ENCODE peak calls at places on chromosomes 7 and 10, in ten cellular contexts. F is osteocyte, K is HL-60, S is B cell, T is lower leg skin, H is nephron progenitor cell, N is BJ, C is cardiac muscle cell, Y is ascending aorta, J is Panc1. O is an unnamed sample.

GRCh38 chr10:97575101-97575668 is 2.6 kb downstream of the ANKRD2 start:
- DNase-seq in F (no peak), K (no peak), S (no peak), T (no peak), H (no peak), N (no peak), C (no peak), Y (no peak), J (no peak), O (no peak)

GRCh38 chr10:96740579-96741281 is 20.4 kb upstream of the PIK3AP1 start:
- DNase-seq in F (no peak), K (peak), S (peak), T (peak), H (no peak), N (no peak), C (peak), Y (no peak), J (no peak), O (no peak)

GRCh38 chr10:101694674-101695403 is at the start of gene FBXW4:
- DNase-seq in F (peak), K (peak), S (peak), T (peak), H (peak), N (no peak), C (peak), Y (no peak), J (no peak), O (no peak)

GRCh38 chr7:55486172-55486550 is 86.1 kb downstream of the VOPP1 start:
- DNase-seq in F (no peak), K (no peak), S (no peak), T (no peak), H (no peak), N (no peak), C (no peak), Y (no peak), J (no peak), O (no peak)

GRCh38 chr10:50563906-50564305 is 59.9 kb downstream of the SGMS1 start:
- DNase-seq in F (no peak), K (no peak), S (no peak), T (no peak), H (no peak), N (no peak), C (no peak), Y (no peak), J (no peak), O (no peak)

GRCh38 chr10:122674781-122675180 is 24.9 kb downstream of the C10orf120 start:
- DNase-seq in F (no peak), K (no peak), S (no peak), T (no peak), H (no peak), N (no peak), C (no peak), Y (no peak), J (no peak), O (no peak)

GRCh38 chr10:80518143-80518806 is 19.4 kb upstream of the SH2D4B start:
- DNase-seq in F (no peak), K (no peak), S (no peak), T (no peak), H (no peak), N (no peak), C (no peak), Y (no peak), J (no peak), O (no peak)

GRCh38 chr7:139737221-139738100 is 40.3 kb downstream of the HIPK2 start:
- DNase-seq in F (no peak), K (no peak), S (no peak), T (peak), H (no peak), N (no peak), C (no peak), Y (no peak), J (no peak), O (no peak)

GRCh38 chr10:101130984-101131961 is at the start of gene TLX1:
- DNase-seq in F (no peak), K (no peak), S (peak), T (peak), H (peak), N (no peak), C (no peak), Y (no peak), J (no peak), O (no peak)

GRCh38 chr7:103132995-103133688 is 15.8 kb downstream of the NAPEPLD start:
- DNase-seq in F (no peak), K (no peak), S (no peak), T (no peak), H (no peak), N (no peak), C (no peak), Y (no peak), J (no peak), O (no peak)

DNA sequence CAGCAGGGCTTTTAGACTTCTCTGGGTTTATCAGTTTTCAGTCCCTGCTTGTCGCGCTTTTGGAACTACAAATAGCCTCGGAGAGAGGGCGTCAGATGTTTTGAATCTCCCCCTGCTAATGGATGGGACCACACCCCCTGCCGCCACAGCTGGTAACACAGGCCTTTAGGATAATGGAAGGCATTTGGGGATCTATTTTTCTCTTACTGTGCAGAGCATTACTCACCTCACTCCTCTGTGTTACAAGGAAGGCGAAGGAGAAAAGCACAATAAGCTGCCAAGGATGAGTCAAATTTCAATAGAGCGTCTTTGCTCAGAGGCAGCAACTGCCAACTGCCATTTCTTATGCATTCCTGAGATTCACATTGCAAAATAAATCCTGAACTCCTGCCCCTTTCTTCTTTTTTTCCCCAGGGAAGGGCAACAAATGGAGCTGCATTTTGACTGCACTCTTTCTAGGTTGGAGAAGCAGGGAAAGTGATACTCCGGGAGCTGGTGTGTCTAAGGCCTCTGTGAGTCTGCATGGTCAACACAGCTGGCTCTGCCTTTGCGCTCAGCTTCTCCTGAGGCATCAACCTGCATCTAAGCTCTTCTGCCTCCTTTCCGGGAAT is 31.5 kb upstream of the SMNDC1 start:
- DNase-seq in F (no peak), K (no peak), S (no peak), T (peak), H (no peak), N (peak), C (peak), Y (no peak), J (no peak), O (peak)
- TF ChIP-seq CTCF in F (peak), K (no peak), S (no peak), T (no peak), H (no peak), N (peak), C (peak), Y (no peak), J (no peak), O (peak)

GRCh38 chr7:66641526-66641871 is 12.8 kb downstream of the KCTD7 start:
- DNase-seq in F (no peak), K (no peak), S (no peak), T (no peak), H (no peak), N (no peak), C (no peak), Y (no peak), J (no peak), O (no peak)

GRCh38 chr7:66640802-66641525 is 12.3 kb downstream of the KCTD7 start:
- DNase-seq in F (no peak), K (no peak), S (no peak), T (no peak), H (no peak), N (no peak), C (no peak), Y (no peak), J (no peak), O (no peak)

GRCh38 chr7:66639773-66640172 is 11.1 kb downstream of the KCTD7 start:
- DNase-seq in F (no peak), K (no peak), S (no peak), T (no peak), H (no peak), N (no peak), C (no peak), Y (no peak), J (no peak), O (no peak)

GRCh38 chr7:66642186-66642585 is 13.5 kb downstream of the KCTD7 start:
- DNase-seq in F (no peak), K (no peak), S (no peak), T (no peak), H (no peak), N (no peak), C (no peak), Y (no peak), J (no peak), O (no peak)

DNA sequence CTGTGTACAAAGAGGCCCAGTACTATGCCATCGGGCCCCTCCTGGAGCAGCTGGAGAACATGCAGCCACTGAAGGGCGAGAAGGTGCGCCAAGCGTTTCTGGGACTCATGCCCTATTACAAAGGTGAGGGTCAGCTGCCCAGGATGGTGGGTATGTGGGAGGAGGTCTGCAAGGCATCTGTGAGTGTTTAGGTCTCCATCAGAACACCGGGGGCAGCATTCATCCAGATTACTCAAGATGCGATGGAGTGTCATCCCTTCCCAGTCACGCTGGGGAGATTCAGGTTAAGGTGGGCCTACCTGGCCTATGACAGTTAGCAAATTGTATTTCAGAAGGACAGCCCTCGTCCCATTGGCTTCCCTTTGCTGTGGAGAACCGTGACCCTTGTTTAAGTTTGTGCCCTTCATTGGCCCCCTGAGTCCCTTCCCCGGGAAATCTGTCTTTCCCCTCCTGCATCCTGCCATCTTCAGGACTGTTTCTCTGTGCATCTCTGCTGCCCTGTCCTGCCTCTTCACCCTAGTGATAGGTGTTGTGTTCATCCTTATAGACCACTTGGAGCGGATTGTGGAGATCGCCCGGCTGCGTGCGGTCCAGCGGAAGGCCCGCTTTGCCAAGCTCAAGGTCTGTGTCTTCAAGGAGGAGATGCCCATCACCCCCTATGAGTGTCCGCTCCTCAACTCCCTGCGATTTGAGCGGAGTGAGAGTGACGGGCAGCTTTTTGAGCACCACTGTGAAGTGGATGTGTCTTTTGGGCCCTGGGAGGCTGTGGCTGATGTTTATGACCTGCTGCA is 9.8 kb downstream of the KCTD7 start:
- DNase-seq in F (no peak), K (no peak), S (no peak), T (no peak), H (no peak), N (no peak), C (no peak), Y (no peak), J (no peak), O (no peak)
- TF ChIP-seq CTCF in F (no peak), K (no peak), S (no peak), T (no peak), H (no peak), N (no peak), C (no peak), Y (no peak), J (no peak), O (no peak)

GRCh38 chr7:158353606-158354570 is 233.7 kb downstream of the PTPRN2 start:
- DNase-seq in F (peak), K (peak), S (no peak), T (peak), H (peak), N (no peak), C (peak), Y (no peak), J (peak), O (no peak)
- TF ChIP-seq CTCF in F (no peak), K (peak), S (no peak), T (no peak), H (peak), N (no peak), C (peak), Y (no peak), J (peak), O (no peak)

GRCh38 chr7:4682621-4683042 is 537 bp downstream of the FOXK1 start:
- DNase-seq in F (no peak), K (no peak), S (peak), T (no peak), H (peak), N (no peak), C (peak), Y (no peak), J (no peak), O (no peak)
- TF ChIP-seq CTCF in F (peak), K (no peak), S (no peak), T (no peak), H (no peak), N (no peak), C (peak), Y (no peak), J (no peak), O (no peak)

GRCh38 chr7:8362723-8363369 is 70.6 kb upstream of the NXPH1 start:
- DNase-seq in F (no peak), K (no peak), S (no peak), T (no peak), H (no peak), N (no peak), C (no peak), Y (no peak), J (no peak), O (no peak)

GRCh38 chr7:8360564-8361153 is 72.8 kb upstream of the NXPH1 start:
- DNase-seq in F (no peak), K (no peak), S (no peak), T (no peak), H (no peak), N (no peak), C (no peak), Y (no peak), J (no peak), O (no peak)

GRCh38 chr7:8363407-8364015 is 69.9 kb upstream of the NXPH1 start:
- DNase-seq in F (no peak), K (no peak), S (no peak), T (no peak), H (no peak), N (no peak), C (no peak), Y (no peak), J (no peak), O (no peak)

GRCh38 chr7:8365499-8366110 is 67.8 kb upstream of the NXPH1 start:
- DNase-seq in F (no peak), K (no peak), S (no peak), T (no peak), H (no peak), N (no peak), C (no peak), Y (no peak), J (peak), O (no peak)
- TF ChIP-seq CTCF in F (peak), K (peak), S (no peak), T (no peak), H (peak), N (no peak), C (no peak), Y (no peak), J (peak), O (no peak)

DNA sequence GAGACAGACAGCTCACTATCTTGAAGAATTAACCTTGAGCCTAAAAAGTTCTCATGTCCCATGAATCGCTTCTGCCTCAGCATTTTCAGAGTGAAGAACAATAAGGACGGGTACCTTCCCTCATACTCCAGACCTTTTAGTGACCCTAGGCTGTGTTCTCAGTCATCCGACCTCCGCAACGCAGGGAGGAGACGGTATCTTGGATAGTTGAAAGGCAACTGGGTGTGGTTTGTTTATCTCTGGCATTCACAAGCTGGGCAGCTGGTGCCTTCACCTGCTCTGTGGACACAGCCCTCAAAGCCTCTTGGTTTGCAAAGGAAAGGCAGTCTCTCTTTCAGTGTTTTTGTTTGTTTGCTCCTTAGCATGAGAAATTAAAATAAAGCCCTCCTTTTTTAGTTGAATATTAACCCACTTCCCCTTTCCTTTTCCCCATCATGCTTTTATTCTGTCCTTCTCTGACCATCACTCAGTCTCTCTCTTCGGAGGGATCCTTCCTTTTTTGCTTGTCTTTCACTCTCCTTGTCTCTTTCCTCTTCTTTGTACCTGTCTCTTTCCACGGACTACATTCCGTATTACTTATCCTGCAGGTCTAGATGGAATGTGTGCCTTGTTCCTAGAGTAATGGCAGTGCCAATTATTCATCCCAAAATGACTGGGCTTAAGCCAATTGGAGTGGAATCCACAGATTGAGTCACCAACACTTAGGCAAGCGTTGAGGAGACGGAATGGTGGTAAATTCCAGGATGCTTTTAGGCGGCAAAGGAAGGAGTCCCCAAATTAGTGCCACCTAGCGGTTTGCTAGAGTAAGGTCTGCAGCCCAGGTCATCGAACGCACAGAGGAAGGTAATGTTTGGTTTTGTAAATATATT is 45.8 kb downstream of the PRR15 start:
- DNase-seq in F (no peak), K (no peak), S (no peak), T (no peak), H (peak), N (no peak), C (peak), Y (no peak), J (no peak), O (no peak)
- TF ChIP-seq CTCF in F (peak), K (no peak), S (peak), T (no peak), H (peak), N (peak), C (peak), Y (no peak), J (peak), O (peak)

GRCh38 chr10:44335330-44336021 is 49.4 kb downstream of the CXCL12 start:
- DNase-seq in F (no peak), K (no peak), S (no peak), T (peak), H (no peak), N (no peak), C (no peak), Y (no peak), J (no peak), O (no peak)

GRCh38 chr10:44340557-44340956 is 44.3 kb downstream of the CXCL12 start:
- DNase-seq in F (no peak), K (no peak), S (no peak), T (peak), H (no peak), N (no peak), C (no peak), Y (no peak), J (no peak), O (no peak)

GRCh38 chr10:44341901-44342300 is 43.0 kb downstream of the CXCL12 start:
- DNase-seq in F (no peak), K (no peak), S (no peak), T (peak), H (no peak), N (no peak), C (no peak), Y (no peak), J (no peak), O (no peak)

GRCh38 chr10:44337081-44337480 is 47.8 kb downstream of the CXCL12 start:
- DNase-seq in F (no peak), K (no peak), S (no peak), T (peak), H (no peak), N (no peak), C (no peak), Y (no peak), J (no peak), O (no peak)

GRCh38 chr10:44339218-44339617 is 45.7 kb downstream of the CXCL12 start:
- DNase-seq in F (no peak), K (no peak), S (no peak), T (peak), H (no peak), N (no peak), C (peak), Y (no peak), J (no peak), O (peak)
- TF ChIP-seq CTCF in F (no peak), K (no peak), S (no peak), T (no peak), H (no peak), N (no peak), C (no peak), Y (no peak), J (no peak), O (peak)

GRCh38 chr10:27893320-27894014 is 105.4 kb downstream of the ODAD2 start:
- DNase-seq in F (no peak), K (no peak), S (no peak), T (no peak), H (no peak), N (peak), C (no peak), Y (no peak), J (no peak), O (peak)

GRCh38 chr10:27890971-27891370 is 107.9 kb downstream of the ODAD2 start:
- DNase-seq in F (no peak), K (no peak), S (no peak), T (no peak), H (no peak), N (no peak), C (no peak), Y (no peak), J (no peak), O (no peak)
- TF ChIP-seq CTCF in F (no peak), K (no peak), S (no peak), T (no peak), H (no peak), N (no peak), C (no peak), Y (no peak), J (no peak), O (no peak)

GRCh38 chr10:56469482-56469881 is 108.4 kb upstream of the ZWINT start:
- DNase-seq in F (no peak), K (no peak), S (peak), T (no peak), H (no peak), N (no peak), C (no peak), Y (no peak), J (no peak), O (no peak)
- TF ChIP-seq CTCF in F (no peak), K (no peak), S (no peak), T (no peak), H (no peak), N (no peak), C (no peak), Y (no peak), J (no peak), O (no peak)